ENCODE peak calls at places on chromosomes 12 and 14, in six cellular contexts. A is lower lobe of right lung; F is choroid plexus epithelial cell; K is CD8-positive, alpha-beta T cell; Q is fibroblast of the aortic adventitia; G is psoas muscle. D is an unnamed sample.

GRCh38 chr14:32381869-32382268 is 52.8 kb downstream of the AKAP6 start:
- DNase-seq in A (no peak), F (no peak), K (no peak), Q (peak), G (no peak), D (no peak)

GRCh38 chr12:69987453-69988102 is 162.6 kb downstream of the MYRFL start:
- DNase-seq in A (no peak), F (peak), K (no peak), Q (peak), G (no peak), D (peak)

GRCh38 chr14:100629098-100629497 is 41.9 kb upstream of the BEGAIN start:
- DNase-seq in A (no peak), F (no peak), K (no peak), Q (no peak), G (no peak), D (no peak)

GRCh38 chr14:51131516-51131915 is 36.6 kb upstream of the TRIM9 start:
- DNase-seq in A (no peak), F (no peak), K (no peak), Q (no peak), G (no peak), D (no peak)

GRCh38 chr14:32256606-32257005 is 53.5 kb upstream of the RNU6-8 start:
- DNase-seq in A (no peak), F (peak), K (no peak), Q (peak), G (no peak), D (peak)

GRCh38 chr12:83276904-83277303 is 590.2 kb downstream of the TMTC2 start:
- DNase-seq in A (no peak), F (no peak), K (no peak), Q (no peak), G (no peak), D (no peak)

GRCh38 chr12:132838464-132839080 is 9.9 kb upstream of the GOLGA3 start:
- DNase-seq in A (no peak), F (no peak), K (no peak), Q (no peak), G (no peak), D (no peak)

GRCh38 chr14:76329150-76329881 is 46.6 kb upstream of the ESRRB start:
- DNase-seq in A (no peak), F (no peak), K (no peak), Q (no peak), G (no peak), D (no peak)

GRCh38 chr14:45003924-45004323 is 41.9 kb downstream of the TOGARAM1 start:
- DNase-seq in A (no peak), F (no peak), K (no peak), Q (no peak), G (no peak), D (no peak)

GRCh38 chr12:24698972-24699371 is 249.9 kb downstream of the BCAT1 start:
- DNase-seq in A (no peak), F (no peak), K (no peak), Q (no peak), G (no peak), D (no peak)

GRCh38 chr14:99726538-99727095 is 42.5 kb downstream of the CYP46A1 start:
- DNase-seq in A (peak), F (no peak), K (no peak), Q (no peak), G (no peak), D (no peak)

GRCh38 chr14:99118046-99118721 is 153.8 kb downstream of the BCL11B start:
- DNase-seq in A (no peak), F (no peak), K (no peak), Q (no peak), G (no peak), D (no peak)

GRCh38 chr12:132161046-132161781 is 17.0 kb downstream of the NOC4L start:
- DNase-seq in A (no peak), F (peak), K (peak), Q (peak), G (no peak), D (peak)

GRCh38 chr12:2613674-2614073 is 181.1 kb upstream of the FKBP4 start:
- DNase-seq in A (no peak), F (peak), K (no peak), Q (peak), G (no peak), D (peak)

GRCh38 chr12:93773122-93773871 is 96.1 kb downstream of the CRADD start:
- DNase-seq in A (no peak), F (peak), K (peak), Q (peak), G (no peak), D (peak)

GRCh38 chr14:89399594-89400068 is 17.4 kb downstream of the FOXN3 start:
- DNase-seq in A (no peak), F (peak), K (no peak), Q (peak), G (no peak), D (peak)

GRCh38 chr12:22979854-22980253 is 354.9 kb downstream of the ETNK1 start:
- DNase-seq in A (no peak), F (no peak), K (no peak), Q (no peak), G (no peak), D (no peak)

GRCh38 chr14:81330619-81331122 is 69.5 kb downstream of the STON2 start:
- DNase-seq in A (no peak), F (no peak), K (no peak), Q (no peak), G (no peak), D (no peak)

GRCh38 chr12:57240926-57241555 is 9.9 kb downstream of the STAC3 start:
- DNase-seq in A (no peak), F (no peak), K (no peak), Q (no peak), G (peak), D (peak)

GRCh38 chr12:5012337-5012736 is 31.3 kb upstream of the KCNA5 start:
- DNase-seq in A (no peak), F (no peak), K (no peak), Q (no peak), G (peak), D (no peak)

GRCh38 chr12:100767371-100767770 is 27.2 kb upstream of the ANO4 start:
- DNase-seq in A (no peak), F (no peak), K (no peak), Q (no peak), G (no peak), D (no peak)

GRCh38 chr12:34389378-34390170 is 367.3 kb downstream of the ALG10 start:
- DNase-seq in A (peak), F (no peak), K (no peak), Q (no peak), G (peak), D (no peak)

GRCh38 chr12:82383930-82384513 is 25.7 kb downstream of the METTL25 start:
- DNase-seq in A (no peak), F (peak), K (no peak), Q (peak), G (no peak), D (peak)

GRCh38 chr12:130162771-130163460 is 652 bp downstream of the FZD10 start:
- DNase-seq in A (no peak), F (no peak), K (no peak), Q (no peak), G (no peak), D (no peak)

GRCh38 chr12:86837246-86837645 is 581.1 kb upstream of the MGAT4C start:
- DNase-seq in A (no peak), F (no peak), K (no peak), Q (peak), G (no peak), D (no peak)

GRCh38 chr14:94394594-94395305 is 6.3 kb upstream of the SERPINA1 start:
- DNase-seq in A (peak), F (peak), K (no peak), Q (peak), G (peak), D (peak)

GRCh38 chr14:99122521-99123125 is 149.4 kb downstream of the BCL11B start:
- DNase-seq in A (no peak), F (no peak), K (no peak), Q (no peak), G (no peak), D (no peak)

GRCh38 chr12:10861366-10861765 is 12.1 kb upstream of the PRR4 start:
- DNase-seq in A (no peak), F (no peak), K (no peak), Q (peak), G (no peak), D (no peak)

GRCh38 chr12:76143343-76144252 is 59.1 kb upstream of the NAP1L1 start:
- DNase-seq in A (no peak), F (no peak), K (no peak), Q (no peak), G (no peak), D (no peak)

GRCh38 chr12:70733385-70733784 is 96.2 kb upstream of the PTPRB start:
- DNase-seq in A (no peak), F (peak), K (no peak), Q (peak), G (no peak), D (peak)

GRCh38 chr14:96104469-96105057 is 65.4 kb downstream of the C14orf132 start:
- DNase-seq in A (peak), F (peak), K (no peak), Q (peak), G (peak), D (peak)

GRCh38 chr14:104109121-104109541 is 23.6 kb downstream of the ASPG start:
- DNase-seq in A (no peak), F (no peak), K (no peak), Q (no peak), G (no peak), D (no peak)

GRCh38 chr14:38210587-38211257 is 3.0 kb downstream of the SSTR1 start:
- DNase-seq in A (no peak), F (peak), K (no peak), Q (peak), G (peak), D (peak)

GRCh38 chr12:34395056-34396005 is 373.0 kb downstream of the ALG10 start:
- DNase-seq in A (peak), F (no peak), K (peak), Q (no peak), G (peak), D (no peak)

GRCh38 chr14:51774209-51774608 is 86.2 kb upstream of the GNG2 start:
- DNase-seq in A (no peak), F (no peak), K (peak), Q (no peak), G (no peak), D (no peak)

GRCh38 chr14:23413681-23414080 is 5.6 kb upstream of the MYH6 start:
- DNase-seq in A (no peak), F (no peak), K (no peak), Q (no peak), G (no peak), D (no peak)

GRCh38 chr14:64220056-64220455 is 74.1 kb downstream of the ESR2 start:
- DNase-seq in A (no peak), F (no peak), K (no peak), Q (no peak), G (no peak), D (no peak)

GRCh38 chr14:64217747-64218146 is 76.4 kb downstream of the ESR2 start:
- DNase-seq in A (no peak), F (no peak), K (no peak), Q (no peak), G (no peak), D (no peak)

GRCh38 chr14:64218344-64219240 is 75.6 kb downstream of the ESR2 start:
- DNase-seq in A (no peak), F (peak), K (no peak), Q (peak), G (no peak), D (peak)

GRCh38 chr14:64221604-64222003 is 72.6 kb downstream of the ESR2 start:
- DNase-seq in A (no peak), F (no peak), K (no peak), Q (no peak), G (no peak), D (no peak)

DNA sequence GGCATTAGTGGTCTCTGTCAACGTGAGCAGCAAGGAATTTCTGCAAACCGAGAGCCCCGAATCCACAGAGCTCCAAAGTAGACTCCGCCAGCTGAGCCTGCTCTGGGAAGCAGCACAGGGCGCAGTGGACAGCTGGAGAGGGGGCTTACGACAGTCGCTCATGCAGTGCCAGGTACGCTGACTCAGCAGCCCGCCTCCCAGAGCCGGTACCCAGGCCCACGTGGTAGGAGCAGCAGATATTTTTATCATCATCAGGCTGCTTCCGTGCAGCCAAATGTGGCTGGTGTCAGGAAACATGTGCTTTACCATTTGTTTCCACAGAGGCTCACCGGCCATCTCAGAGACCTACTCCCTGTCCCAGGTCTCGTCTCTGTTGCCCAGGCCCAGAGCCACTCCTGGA is 73.7 kb downstream of the ESR2 start:
- DNase-seq in A (no peak), F (no peak), K (no peak), Q (no peak), G (peak), D (no peak)
- H3K4me3 ChIP-seq in A (no peak), F (no peak), K (no peak), Q (no peak), G (peak), D (no peak)

GRCh38 chr14:67768219-67768618 is 48.2 kb downstream of the ZFYVE26 start:
- DNase-seq in A (no peak), F (no peak), K (no peak), Q (peak), G (no peak), D (no peak)

GRCh38 chr14:67764496-67764895 is 51.9 kb downstream of the ZFYVE26 start:
- DNase-seq in A (no peak), F (no peak), K (no peak), Q (no peak), G (no peak), D (no peak)

GRCh38 chr14:67763158-67763822 is 53.1 kb downstream of the ZFYVE26 start:
- DNase-seq in A (no peak), F (peak), K (no peak), Q (no peak), G (no peak), D (no peak)

GRCh38 chr14:67765192-67765834 is 51.1 kb downstream of the ZFYVE26 start:
- DNase-seq in A (no peak), F (no peak), K (no peak), Q (no peak), G (no peak), D (no peak)

GRCh38 chr14:67766035-67766680 is 50.2 kb downstream of the ZFYVE26 start:
- DNase-seq in A (peak), F (no peak), K (no peak), Q (no peak), G (no peak), D (no peak)
- TF ChIP-seq CTCF in A (no peak), F (no peak), K (no peak), Q (no peak), G (no peak), D (no peak)

GRCh38 chr12:120640840-120641833 is 711 bp downstream of the CABP1 start:
- DNase-seq in A (peak), F (peak), K (peak), Q (peak), G (peak), D (peak)
- H3K4me3 ChIP-seq in A (peak), F (peak), K (peak), Q (peak), G (peak), D (peak)

GRCh38 chr12:117470804-117471203 is 109.4 kb upstream of the NOS1 start:
- DNase-seq in A (no peak), F (no peak), K (no peak), Q (no peak), G (no peak), D (no peak)
- TF ChIP-seq CTCF in A (peak), F (peak), K (no peak), Q (peak), G (peak), D (peak)

GRCh38 chr12:62190081-62190480 is 70.1 kb upstream of the USP15 start:
- DNase-seq in A (no peak), F (no peak), K (no peak), Q (no peak), G (no peak), D (no peak)
- H3K4me3 ChIP-seq in A (no peak), F (no peak), K (no peak), Q (no peak), G (no peak), D (no peak)

DNA sequence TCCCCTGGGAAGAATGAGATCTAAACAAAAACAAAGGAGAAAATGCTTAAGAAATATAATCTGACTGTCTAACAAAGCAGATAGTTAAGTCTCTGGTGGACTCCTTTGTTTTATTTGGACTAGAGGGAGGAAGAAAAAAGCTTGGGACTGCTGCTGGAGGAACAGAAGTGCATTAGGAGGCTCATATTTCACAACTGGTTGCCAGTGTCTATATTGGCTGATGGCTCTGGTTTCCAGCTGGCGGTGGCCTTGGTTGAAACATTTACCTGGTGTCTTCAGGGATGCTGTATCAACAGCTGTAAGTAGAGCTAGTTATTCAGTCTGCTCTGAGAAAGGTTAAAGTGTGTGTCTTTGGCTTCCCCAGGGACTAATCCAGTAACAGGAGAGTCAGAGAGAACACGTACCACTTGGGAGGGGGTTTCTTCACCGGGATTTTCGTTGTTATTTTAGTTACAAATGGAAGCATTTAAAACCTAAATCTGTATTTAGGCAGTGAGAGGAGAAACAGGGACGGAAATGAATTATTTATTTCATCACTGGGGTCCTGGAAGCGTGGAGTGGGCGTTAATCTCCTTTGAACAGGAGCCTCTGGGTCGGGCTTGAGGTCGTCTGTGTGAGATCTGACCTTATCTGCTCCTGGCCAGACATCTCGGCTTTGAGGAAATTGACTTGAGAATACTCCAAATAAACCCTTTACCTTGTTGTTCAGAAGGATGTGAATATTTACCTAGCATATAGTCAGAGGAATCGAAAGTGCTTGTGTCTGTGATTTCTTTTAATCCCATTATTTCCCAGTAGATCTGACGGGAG is 149.9 kb downstream of the NRXN3 start:
- DNase-seq in A (no peak), F (no peak), K (no peak), Q (no peak), G (no peak), D (no peak)
- TF ChIP-seq CTCF in A (no peak), F (no peak), K (no peak), Q (no peak), G (no peak), D (no peak)

GRCh38 chr14:56846970-56847928 is 37.0 kb upstream of the OTX2 start:
- DNase-seq in A (no peak), F (no peak), K (no peak), Q (no peak), G (no peak), D (no peak)
- H3K4me3 ChIP-seq in A (no peak), F (no peak), K (no peak), Q (no peak), G (no peak), D (no peak)

D was measured in fibroblast of villous mesenchyme.